ENCODE peak calls at places on chromosome 20, in ten cellular contexts. A, I, V, L, G, J, B, F, W and X are unnamed samples.

GRCh38 chr20:36629719-36630340 is 16.2 kb downstream of the SLA2 start:
- DNase-seq in A (no peak), I (peak; percentile 39), V (no peak), L (no peak), G (peak; percentile 20), J (no peak), B (peak; percentile 20), F (peak; percentile 78), W (peak; percentile 57), X (peak; percentile 66)

GRCh38 chr20:9460518-9460917 is 53.9 kb upstream of the LAMP5 start:
- DNase-seq in A (no peak), I (no peak), V (no peak), L (no peak), G (no peak), J (no peak), B (no peak), F (no peak), W (no peak), X (no peak)

GRCh38 chr20:37986873-37987601 is 46.2 kb downstream of the TTI1 start:
- DNase-seq in A (no peak), I (no peak), V (no peak), L (no peak), G (no peak), J (no peak), B (no peak), F (no peak), W (no peak), X (no peak)

GRCh38 chr20:59144179-59144830 is 19.3 kb upstream of the ZNF831 start:
- DNase-seq in A (no peak), I (no peak), V (no peak), L (no peak), G (no peak), J (peak; percentile 60), B (no peak), F (no peak), W (no peak), X (no peak)

GRCh38 chr20:22563062-22563965 is 21.1 kb downstream of the FOXA2 start:
- DNase-seq in A (no peak), I (no peak), V (no peak), L (no peak), G (no peak), J (no peak), B (no peak), F (no peak), W (no peak), X (no peak)

GRCh38 chr20:47304287-47304686 is 52.2 kb downstream of the ZMYND8 start:
- DNase-seq in A (no peak), I (no peak), V (no peak), L (no peak), G (no peak), J (peak; percentile 12), B (no peak), F (no peak), W (no peak), X (no peak)

GRCh38 chr20:36173451-36173933 is 19.0 kb downstream of the EPB41L1 start:
- DNase-seq in A (no peak), I (no peak), V (peak; percentile 76), L (no peak), G (no peak), J (no peak), B (no peak), F (no peak), W (no peak), X (no peak)

GRCh38 chr20:58577139-58577806 is 62.1 kb upstream of the APCDD1L start:
- DNase-seq in A (no peak), I (no peak), V (no peak), L (no peak), G (no peak), J (peak; percentile 34), B (no peak), F (no peak), W (no peak), X (no peak)

GRCh38 chr20:42024653-42025052 is 406.5 kb upstream of the CHD6 start:
- DNase-seq in A (no peak), I (no peak), V (no peak), L (peak; percentile 35), G (no peak), J (no peak), B (no peak), F (no peak), W (no peak), X (no peak)

DNA sequence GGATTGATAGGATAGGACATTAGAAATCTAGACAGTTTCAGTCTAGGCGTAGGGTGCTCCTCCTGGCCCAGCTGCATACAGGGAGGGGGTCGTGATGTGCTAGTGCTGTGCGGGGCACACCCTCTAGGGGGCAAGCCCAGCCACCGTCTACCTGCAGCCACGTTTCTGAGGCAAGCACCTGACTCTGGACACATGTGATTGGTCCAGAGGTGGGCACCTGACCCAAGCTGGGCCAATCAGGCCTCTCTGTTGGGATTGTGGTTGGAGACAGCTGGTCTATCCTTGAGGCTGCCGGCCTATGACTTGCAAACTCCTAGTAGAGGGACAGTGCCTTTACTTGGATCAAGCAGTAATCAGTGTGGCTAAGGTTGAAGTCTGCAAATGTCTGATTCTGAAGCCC is 317.1 kb downstream of the BMP7 start:
- DNase-seq in A (no peak), I (no peak), V (no peak), L (peak; percentile 40), G (no peak), J (no peak), B (no peak), F (peak; percentile 39), W (no peak), X (no peak)
- TF ChIP-seq CTCF in A (no peak), I (no peak), V (no peak), L (no peak), G (no peak), J (no peak), B (no peak), F (peak; percentile 54), W (no peak), X (no peak)

GRCh38 chr20:57118107-57118769 is 148.2 kb downstream of the BMP7 start:
- DNase-seq in A (no peak), I (no peak), V (no peak), L (no peak), G (no peak), J (no peak), B (no peak), F (no peak), W (no peak), X (no peak)
- TF ChIP-seq CTCF in A (no peak), I (no peak), V (no peak), L (no peak), G (no peak), J (no peak), B (no peak), F (no peak), W (no peak), X (no peak)

GRCh38 chr20:45545754-45546453 is 1.3 kb downstream of the EPPIN start:
- DNase-seq in A (no peak), I (no peak), V (no peak), L (no peak), G (no peak), J (no peak), B (peak; percentile 8), F (peak; percentile 5), W (no peak), X (no peak)
- TF ChIP-seq CTCF in A (no peak), I (no peak), V (no peak), L (no peak), G (no peak), J (no peak), B (no peak), F (peak; percentile 57), W (peak; percentile 6), X (no peak)

GRCh38 chr20:11792229-11792953 is 125.3 kb upstream of the BTBD3 start:
- DNase-seq in A (no peak), I (no peak), V (no peak), L (no peak), G (no peak), J (no peak), B (no peak), F (no peak), W (no peak), X (no peak)

GRCh38 chr20:11794525-11794924 is 123.2 kb upstream of the BTBD3 start:
- DNase-seq in A (no peak), I (no peak), V (no peak), L (no peak), G (no peak), J (no peak), B (no peak), F (no peak), W (no peak), X (no peak)

GRCh38 chr20:11786108-11786507 is 131.6 kb upstream of the BTBD3 start:
- DNase-seq in A (no peak), I (no peak), V (no peak), L (no peak), G (no peak), J (no peak), B (no peak), F (no peak), W (no peak), X (no peak)

GRCh38 chr20:11791316-11792228 is 126.1 kb upstream of the BTBD3 start:
- DNase-seq in A (no peak), I (no peak), V (no peak), L (no peak), G (no peak), J (no peak), B (no peak), F (no peak), W (no peak), X (no peak)

DNA sequence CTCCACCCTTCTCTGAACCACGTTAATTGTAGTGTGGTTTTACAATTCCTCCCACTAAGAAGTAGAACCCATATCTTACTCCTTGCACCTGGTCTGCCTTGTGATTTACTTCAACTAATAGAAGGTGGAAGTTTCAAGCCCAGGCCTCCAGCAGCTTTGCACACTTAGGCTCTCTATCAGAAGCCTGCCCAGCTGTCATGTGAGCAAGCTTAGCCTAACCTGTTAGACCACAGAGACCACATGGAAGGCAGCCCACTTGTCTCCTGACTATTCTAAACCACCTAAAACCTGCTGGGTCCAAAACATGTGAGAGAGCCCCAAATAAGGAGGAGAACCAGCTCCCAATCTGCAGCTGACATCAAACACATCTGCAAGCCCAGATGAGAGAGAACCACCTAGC is 127.6 kb upstream of the BTBD3 start:
- DNase-seq in A (no peak), I (no peak), V (no peak), L (no peak), G (no peak), J (no peak), B (no peak), F (no peak), W (no peak), X (no peak)
- TF ChIP-seq CTCF in A (no peak), I (no peak), V (no peak), L (no peak), G (no peak), J (no peak), B (no peak), F (no peak), W (no peak), X (no peak)

DNA sequence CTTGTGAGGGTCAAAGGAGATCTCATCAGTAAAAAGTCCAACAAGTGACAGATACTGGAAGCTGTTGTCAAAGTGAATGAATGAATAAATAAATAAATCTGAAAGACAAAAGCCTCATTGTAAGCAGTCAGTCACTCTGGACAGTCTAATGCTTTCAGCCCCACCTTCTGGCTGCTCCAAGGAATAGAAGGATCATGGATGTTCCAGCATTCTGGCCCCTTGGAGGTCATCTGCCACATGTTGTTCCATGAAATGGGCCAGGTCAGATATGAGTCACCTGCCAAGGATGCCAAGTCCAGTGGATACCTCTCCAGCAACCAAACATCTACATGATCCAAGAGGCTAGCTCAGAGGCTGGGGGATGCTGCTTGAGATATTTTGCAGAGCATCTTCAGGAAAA is 185.6 kb downstream of the BMP7 start:
- DNase-seq in A (no peak), I (no peak), V (no peak), L (peak; percentile 26), G (no peak), J (no peak), B (no peak), F (no peak), W (no peak), X (no peak)
- TF ChIP-seq CTCF in A (peak; percentile 26), I (no peak), V (no peak), L (no peak), G (no peak), J (no peak), B (no peak), F (peak; percentile 19), W (no peak), X (no peak)